ENCODE peak calls at places on chromosomes 4 and X, in six cellular contexts. One of them, this sample, is unnamed.

GRCh38 chrX:72169008-72169728 is 12.4 kb upstream of the PIN4 start:
- DNase-seq in bronchial epithelial cell: peak; percentile 9
- DNase-seq in HFFc6: no peak
- DNase-seq in progenitor cell of endocrine pancreas: no peak
- DNase-seq in fibroblast of lung: peak; percentile 8
- DNase-seq in ascending aorta: no peak
- DNase-seq in this sample: no peak

GRCh38 chr4:133324491-133324890 is 175.4 kb downstream of the PCDH10 start:
- DNase-seq in progenitor cell of endocrine pancreas: no peak
- DNase-seq in fibroblast of lung: no peak
- DNase-seq in bronchial epithelial cell: no peak
- DNase-seq in HFFc6: no peak
- DNase-seq in ascending aorta: no peak
- DNase-seq in this sample: no peak

GRCh38 chrX:73127700-73128241 is 48.5 kb upstream of the PABPC1L2A start:
- DNase-seq in bronchial epithelial cell: peak; percentile 0
- DNase-seq in HFFc6: no peak
- DNase-seq in fibroblast of lung: no peak
- DNase-seq in ascending aorta: no peak
- DNase-seq in progenitor cell of endocrine pancreas: no peak
- DNase-seq in this sample: no peak

GRCh38 chrX:51395807-51396728 is 63.4 kb downstream of the NUDT10 start:
- DNase-seq in bronchial epithelial cell: no peak
- DNase-seq in fibroblast of lung: peak; percentile 21
- DNase-seq in ascending aorta: no peak
- DNase-seq in HFFc6: no peak
- DNase-seq in progenitor cell of endocrine pancreas: no peak
- DNase-seq in this sample: no peak

GRCh38 chr4:138972956-138973819 is 42.4 kb upstream of the NOCT start:
- DNase-seq in bronchial epithelial cell: no peak
- DNase-seq in progenitor cell of endocrine pancreas: no peak
- DNase-seq in fibroblast of lung: no peak
- DNase-seq in ascending aorta: no peak
- DNase-seq in HFFc6: no peak
- DNase-seq in this sample: no peak

GRCh38 chrX:9788908-9789307 is 2.7 kb downstream of the SHROOM2 start:
- DNase-seq in bronchial epithelial cell: peak; percentile 75
- DNase-seq in ascending aorta: no peak
- DNase-seq in fibroblast of lung: peak; percentile 26
- DNase-seq in HFFc6: no peak
- DNase-seq in progenitor cell of endocrine pancreas: no peak
- DNase-seq in this sample: peak; percentile 53

GRCh38 chr4:2761035-2761923 is 5.1 kb upstream of the TNIP2 start:
- DNase-seq in HFFc6: no peak
- DNase-seq in bronchial epithelial cell: peak; percentile 64
- DNase-seq in progenitor cell of endocrine pancreas: no peak
- DNase-seq in ascending aorta: no peak
- DNase-seq in fibroblast of lung: no peak
- DNase-seq in this sample: peak; percentile 45

GRCh38 chr4:173410106-173410505 is 11.2 kb upstream of the SCRG1 start:
- DNase-seq in fibroblast of lung: no peak
- DNase-seq in HFFc6: no peak
- DNase-seq in progenitor cell of endocrine pancreas: no peak
- DNase-seq in ascending aorta: no peak
- DNase-seq in bronchial epithelial cell: no peak
- DNase-seq in this sample: no peak

GRCh38 chr4:14375816-14376215 is 626.5 kb upstream of the CPEB2 start:
- DNase-seq in HFFc6: peak; percentile 38
- DNase-seq in bronchial epithelial cell: no peak
- DNase-seq in progenitor cell of endocrine pancreas: no peak
- DNase-seq in ascending aorta: no peak
- DNase-seq in fibroblast of lung: no peak
- DNase-seq in this sample: peak; percentile 20

GRCh38 chr4:20403846-20404245 is 152.1 kb downstream of the SLIT2 start:
- DNase-seq in progenitor cell of endocrine pancreas: no peak
- DNase-seq in HFFc6: no peak
- DNase-seq in ascending aorta: no peak
- DNase-seq in fibroblast of lung: no peak
- DNase-seq in bronchial epithelial cell: no peak
- DNase-seq in this sample: no peak

GRCh38 chr4:113502476-113502875 is 259.1 kb downstream of the CAMK2D start:
- DNase-seq in ascending aorta: no peak
- DNase-seq in progenitor cell of endocrine pancreas: no peak
- DNase-seq in fibroblast of lung: peak; percentile 51
- DNase-seq in HFFc6: no peak
- DNase-seq in bronchial epithelial cell: peak; percentile 56
- DNase-seq in this sample: peak; percentile 22

GRCh38 chrX:112826020-112826419 is 14.6 kb downstream of the AMOT start:
- DNase-seq in bronchial epithelial cell: no peak
- DNase-seq in ascending aorta: no peak
- DNase-seq in fibroblast of lung: peak; percentile 24
- DNase-seq in progenitor cell of endocrine pancreas: no peak
- DNase-seq in HFFc6: no peak
- DNase-seq in this sample: no peak

GRCh38 chr4:8332891-8333331 is 63.4 kb downstream of the HTRA3 start:
- DNase-seq in HFFc6: no peak
- DNase-seq in ascending aorta: peak; percentile 1
- DNase-seq in fibroblast of lung: no peak
- DNase-seq in progenitor cell of endocrine pancreas: no peak
- DNase-seq in bronchial epithelial cell: peak; percentile 43
- DNase-seq in this sample: peak; percentile 89

GRCh38 chrX:19188566-19188965 is 66.3 kb upstream of the ADGRG2 start:
- DNase-seq in ascending aorta: no peak
- DNase-seq in progenitor cell of endocrine pancreas: no peak
- DNase-seq in bronchial epithelial cell: no peak
- DNase-seq in HFFc6: no peak
- DNase-seq in fibroblast of lung: no peak
- DNase-seq in this sample: no peak

GRCh38 chrX:16100673-16101072 is 22.7 kb upstream of the GRPR start:
- DNase-seq in progenitor cell of endocrine pancreas: no peak
- DNase-seq in fibroblast of lung: no peak
- DNase-seq in bronchial epithelial cell: no peak
- DNase-seq in HFFc6: no peak
- DNase-seq in ascending aorta: no peak
- DNase-seq in this sample: no peak

GRCh38 chr4:41024556-41025491 is 189.5 kb downstream of the APBB2 start:
- DNase-seq in fibroblast of lung: peak; percentile 47
- DNase-seq in bronchial epithelial cell: peak; percentile 79
- DNase-seq in progenitor cell of endocrine pancreas: no peak
- DNase-seq in ascending aorta: no peak
- DNase-seq in HFFc6: no peak
- DNase-seq in this sample: no peak

GRCh38 chr4:160523236-160523635 is 1420.4 kb downstream of the RAPGEF2 start:
- DNase-seq in HFFc6: no peak
- DNase-seq in fibroblast of lung: no peak
- DNase-seq in progenitor cell of endocrine pancreas: no peak
- DNase-seq in ascending aorta: no peak
- DNase-seq in bronchial epithelial cell: no peak
- DNase-seq in this sample: peak; percentile 63

GRCh38 chr4:48340276-48340904 is 939 bp upstream of the SLAIN2 start:
- DNase-seq in bronchial epithelial cell: peak; percentile 72
- DNase-seq in fibroblast of lung: no peak
- DNase-seq in progenitor cell of endocrine pancreas: no peak
- DNase-seq in HFFc6: peak; percentile 67
- DNase-seq in ascending aorta: no peak
- DNase-seq in this sample: peak; percentile 45

GRCh38 chr4:110611968-110612447 is 10.9 kb downstream of the PITX2 start:
- DNase-seq in ascending aorta: no peak
- DNase-seq in bronchial epithelial cell: no peak
- DNase-seq in fibroblast of lung: no peak
- DNase-seq in progenitor cell of endocrine pancreas: no peak
- DNase-seq in HFFc6: no peak
- DNase-seq in this sample: no peak

GRCh38 chrX:10756365-10756915 is 136.1 kb upstream of the MID1 start:
- DNase-seq in HFFc6: peak; percentile 73
- DNase-seq in bronchial epithelial cell: peak; percentile 83
- DNase-seq in fibroblast of lung: peak; percentile 79
- DNase-seq in ascending aorta: no peak
- DNase-seq in progenitor cell of endocrine pancreas: no peak
- DNase-seq in this sample: peak; percentile 53

GRCh38 chr4:1402516-1403101 is 3.6 kb downstream of the NKX1-1 start:
- DNase-seq in ascending aorta: no peak
- DNase-seq in HFFc6: no peak
- DNase-seq in progenitor cell of endocrine pancreas: no peak
- DNase-seq in bronchial epithelial cell: no peak
- DNase-seq in fibroblast of lung: no peak
- DNase-seq in this sample: no peak

GRCh38 chrX:6667048-6667768 is 132.3 kb upstream of the VCX3A start:
- DNase-seq in ascending aorta: no peak
- DNase-seq in HFFc6: no peak
- DNase-seq in fibroblast of lung: no peak
- DNase-seq in progenitor cell of endocrine pancreas: no peak
- DNase-seq in bronchial epithelial cell: peak; percentile 46
- DNase-seq in this sample: no peak

GRCh38 chr4:125316391-125316780 is 1.6 kb downstream of the FAT4 start:
- DNase-seq in ascending aorta: no peak
- DNase-seq in fibroblast of lung: no peak
- DNase-seq in bronchial epithelial cell: peak; percentile 56
- DNase-seq in HFFc6: peak; percentile 20
- DNase-seq in progenitor cell of endocrine pancreas: peak; percentile 9
- DNase-seq in this sample: peak; percentile 67

GRCh38 chrX:120752431-120753128 is 122.7 kb upstream of the C1GALT1C1 start:
- DNase-seq in progenitor cell of endocrine pancreas: no peak
- DNase-seq in ascending aorta: no peak
- DNase-seq in fibroblast of lung: no peak
- DNase-seq in HFFc6: no peak
- DNase-seq in bronchial epithelial cell: no peak
- DNase-seq in this sample: no peak

GRCh38 chr4:143389543-143390195 is 53.0 kb downstream of the GAB1 start:
- DNase-seq in ascending aorta: no peak
- DNase-seq in progenitor cell of endocrine pancreas: no peak
- DNase-seq in fibroblast of lung: peak; percentile 55
- DNase-seq in bronchial epithelial cell: peak; percentile 87
- DNase-seq in HFFc6: peak; percentile 53
- DNase-seq in this sample: peak; percentile 60

GRCh38 chrX:10615931-10616780 is 4.2 kb downstream of the MID1 start:
- DNase-seq in fibroblast of lung: peak; percentile 73
- DNase-seq in HFFc6: peak; percentile 76
- DNase-seq in bronchial epithelial cell: no peak
- DNase-seq in ascending aorta: no peak
- DNase-seq in progenitor cell of endocrine pancreas: no peak
- DNase-seq in this sample: peak; percentile 71

GRCh38 chrX:23844502-23845138 is 61.6 kb downstream of the SAT1 start:
- DNase-seq in progenitor cell of endocrine pancreas: no peak
- DNase-seq in HFFc6: no peak
- DNase-seq in ascending aorta: no peak
- DNase-seq in fibroblast of lung: peak; percentile 14
- DNase-seq in bronchial epithelial cell: no peak
- DNase-seq in this sample: no peak

GRCh38 chr4:87044511-87045369 is 109.9 kb downstream of the AFF1 start:
- DNase-seq in fibroblast of lung: no peak
- DNase-seq in ascending aorta: no peak
- DNase-seq in bronchial epithelial cell: peak; percentile 29
- DNase-seq in HFFc6: no peak
- DNase-seq in progenitor cell of endocrine pancreas: no peak
- DNase-seq in this sample: no peak

DNA sequence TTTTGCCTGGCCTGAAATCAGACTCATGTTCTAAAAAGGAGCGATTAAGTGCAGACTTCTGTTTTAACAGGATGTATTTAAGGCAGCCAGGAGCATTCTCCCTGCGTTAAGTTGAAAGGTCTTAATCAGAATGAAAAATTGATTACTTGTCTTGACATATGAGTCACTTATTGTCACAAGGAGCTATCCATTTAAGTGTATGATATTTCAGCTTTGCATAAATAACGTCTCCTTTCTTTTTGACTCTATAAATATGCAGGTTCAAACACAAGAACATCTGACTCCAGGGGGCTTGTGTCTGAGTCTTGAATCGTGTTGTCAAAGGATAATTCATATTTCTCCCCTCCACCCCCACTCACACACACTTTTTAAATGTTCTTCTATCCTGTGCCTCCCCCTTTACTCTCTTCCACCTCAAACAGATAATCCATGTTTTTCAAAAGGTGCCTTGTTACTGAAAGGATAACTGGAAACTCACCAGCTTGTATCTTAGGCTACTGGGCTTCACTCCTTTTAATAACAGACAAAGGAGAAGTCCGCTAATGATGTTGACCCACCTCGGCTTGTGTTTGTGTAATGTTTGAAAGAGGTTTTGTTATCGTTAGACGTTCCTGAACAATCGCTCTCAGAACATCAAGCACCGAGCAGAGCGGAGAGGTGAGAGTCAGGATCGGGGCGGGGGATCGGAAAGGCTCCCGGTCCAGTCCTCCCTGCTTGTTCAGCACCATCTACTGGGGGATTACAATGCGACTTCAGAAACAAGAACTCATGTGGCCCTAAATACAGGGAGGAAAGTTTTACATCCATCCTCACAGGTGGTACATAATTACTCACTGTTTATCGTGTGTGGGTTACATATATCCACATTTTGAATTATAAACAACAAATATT is 107.5 kb upstream of the RPL34 start:
- DNase-seq in progenitor cell of endocrine pancreas: peak; percentile 44
- DNase-seq in fibroblast of lung: peak; percentile 76
- DNase-seq in HFFc6: peak; percentile 13
- DNase-seq in bronchial epithelial cell: peak; percentile 33
- DNase-seq in ascending aorta: no peak
- DNase-seq in this sample: no peak
- TF ChIP-seq CTCF in progenitor cell of endocrine pancreas: peak; percentile 58
- TF ChIP-seq CTCF in fibroblast of lung: peak; percentile 67
- TF ChIP-seq CTCF in HFFc6: peak; percentile 46
- TF ChIP-seq CTCF in bronchial epithelial cell: peak; percentile 12
- TF ChIP-seq CTCF in ascending aorta: no peak
- TF ChIP-seq CTCF in this sample: no peak

GRCh38 chrX:40468033-40468979 is 112.5 kb upstream of the ATP6AP2 start:
- DNase-seq in progenitor cell of endocrine pancreas: no peak
- DNase-seq in fibroblast of lung: peak; percentile 7
- DNase-seq in HFFc6: peak; percentile 18
- DNase-seq in ascending aorta: no peak
- DNase-seq in bronchial epithelial cell: peak; percentile 40
- DNase-seq in this sample: peak; percentile 43
- TF ChIP-seq CTCF in progenitor cell of endocrine pancreas: peak; percentile 29
- TF ChIP-seq CTCF in fibroblast of lung: no peak
- TF ChIP-seq CTCF in HFFc6: peak; percentile 13
- TF ChIP-seq CTCF in ascending aorta: peak; percentile 6
- TF ChIP-seq CTCF in bronchial epithelial cell: peak; percentile 40
- TF ChIP-seq CTCF in this sample: peak; percentile 7

GRCh38 chrX:2913118-2913517 is 16.0 kb downstream of the ARSD start:
- DNase-seq in ascending aorta: no peak
- DNase-seq in progenitor cell of endocrine pancreas: no peak
- DNase-seq in bronchial epithelial cell: no peak
- DNase-seq in HFFc6: no peak
- DNase-seq in fibroblast of lung: no peak
- DNase-seq in this sample: no peak
- TF ChIP-seq CTCF in ascending aorta: no peak
- TF ChIP-seq CTCF in progenitor cell of endocrine pancreas: peak; percentile 41
- TF ChIP-seq CTCF in bronchial epithelial cell: no peak
- TF ChIP-seq CTCF in HFFc6: peak; percentile 40
- TF ChIP-seq CTCF in fibroblast of lung: no peak
- TF ChIP-seq CTCF in this sample: no peak

DNA sequence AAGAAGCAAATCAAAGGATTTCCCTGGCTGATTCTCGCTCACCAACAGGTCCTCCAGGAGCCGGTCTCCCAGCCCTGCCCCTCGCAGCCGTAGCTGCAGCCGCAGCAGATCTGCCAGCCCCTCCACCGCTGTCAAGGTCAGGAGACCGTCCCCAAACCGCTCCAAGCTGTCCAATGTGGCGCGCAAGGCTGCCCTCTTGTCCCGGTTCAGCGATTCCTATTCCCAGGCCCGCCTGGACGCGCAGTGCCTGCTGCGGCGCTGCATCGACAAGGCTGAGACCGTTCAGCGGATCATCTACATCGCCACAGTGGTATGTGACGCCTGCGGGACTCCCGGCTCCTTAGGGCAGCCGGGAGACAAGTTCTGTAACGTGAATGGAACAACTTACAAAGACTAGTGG is 25.6 kb downstream of the SPATA18 start:
- DNase-seq in progenitor cell of endocrine pancreas: peak; percentile 20
- DNase-seq in bronchial epithelial cell: no peak
- DNase-seq in ascending aorta: no peak
- DNase-seq in HFFc6: no peak
- DNase-seq in fibroblast of lung: no peak
- DNase-seq in this sample: no peak
- TF ChIP-seq CTCF in progenitor cell of endocrine pancreas: no peak
- TF ChIP-seq CTCF in bronchial epithelial cell: no peak
- TF ChIP-seq CTCF in ascending aorta: no peak
- TF ChIP-seq CTCF in HFFc6: no peak
- TF ChIP-seq CTCF in fibroblast of lung: no peak
- TF ChIP-seq CTCF in this sample: no peak

This sample was measured in MCF 10A.